ENCODE peak calls at places on chromosomes 3 and 15, in six cellular contexts. I is activated T-helper 1 cell treated with Interleukin-2 at 50 U/mL for 16 hours; L is glomerular endothelial cell; R is CD8-positive, alpha-beta memory T cell; W is cardiac fibroblast; P is C1 segment of cervical spinal cord. G is an unnamed sample.
A peak's percentile ranks its signal among the peaks of the same experiment; 100 is the strongest.

GRCh38 chr15:100058458-100058857 is 283.3 kb downstream of the ADAMTS17 start:
- DNase-seq in R (no peak), P (no peak), L (no peak), W (no peak), I (no peak), G (no peak)

GRCh38 chr3:194687638-194688206 is 2.0 kb downstream of the FAM43A start:
- DNase-seq in W (peak; percentile 68), R (peak; percentile 87), P (no peak), L (no peak), I (peak; percentile 70), G (peak; percentile 67)

GRCh38 chr15:81889480-81889871 is 156.3 kb downstream of the MEX3B start:
- DNase-seq in L (no peak), W (peak; percentile 4), R (no peak), P (no peak), I (no peak), G (no peak)

GRCh38 chr15:80777137-80777536 is 2.0 kb upstream of the CEMIP start:
- DNase-seq in L (no peak), W (peak; percentile 96), R (no peak), I (no peak), P (no peak), G (no peak)

GRCh38 chr15:39969871-39970270 is 36.0 kb downstream of the EIF2AK4 start:
- DNase-seq in I (no peak), R (no peak), L (peak; percentile 31), P (no peak), W (peak; percentile 54), G (no peak)

GRCh38 chr3:138365991-138366759 is 17.8 kb downstream of the MRAS start:
- DNase-seq in W (no peak), I (no peak), P (no peak), L (no peak), R (no peak), G (no peak)

GRCh38 chr15:45743309-45744041 is 108.6 kb downstream of the SQOR start:
- DNase-seq in I (no peak), R (no peak), L (no peak), W (no peak), P (no peak), G (no peak)

GRCh38 chr15:57772223-57772957 is 65.9 kb downstream of the POLR2M start:
- DNase-seq in P (no peak), I (no peak), R (no peak), L (no peak), W (peak; percentile 80), G (no peak)

GRCh38 chr3:9669720-9670432 is 20.6 kb downstream of the MTMR14 start:
- DNase-seq in L (peak; percentile 12), R (no peak), I (no peak), P (no peak), W (no peak), G (no peak)

GRCh38 chr15:71084264-71084663 is 31.0 kb upstream of the THSD4 start:
- DNase-seq in L (no peak), I (no peak), P (no peak), R (no peak), W (no peak), G (no peak)

GRCh38 chr3:195757371-195757770 is 36.6 kb downstream of the MUC20 start:
- DNase-seq in P (no peak), I (no peak), R (no peak), L (no peak), W (no peak), G (no peak)

GRCh38 chr3:179286331-179286730 is 35.4 kb upstream of the KCNMB3 start:
- DNase-seq in W (no peak), P (no peak), R (no peak), I (no peak), L (no peak), G (no peak)

GRCh38 chr3:192410684-192410960 is 316.7 kb downstream of the FGF12 start:
- DNase-seq in P (no peak), W (no peak), L (no peak), R (no peak), I (no peak), G (no peak)

GRCh38 chr3:127954642-127955041 is 39.6 kb downstream of the KBTBD12 start:
- DNase-seq in P (no peak), R (no peak), W (no peak), I (no peak), L (no peak), G (no peak)

G was measured in effector memory CD8-positive, alpha-beta T cell.